ENCODE peak calls at places on chromosomes 3 and 15, in eight cellular contexts. J is progenitor cell of endocrine pancreas; I is stimulated activated CD4-positive, alpha-beta T cell treated with anti-CD3 and anti-CD28 coated beads, Interleukin-12 subunit alpha, Interleukin-12 subunit beta, amount 100 ng/mL, for 4 hours; H is renal cortical epithelial cell; K is activated CD8-positive, alpha-beta memory T cell treated with anti-CD3 and anti-CD28 coated beads for 1 hour; Q is NCI-H1417; S is cardiac fibroblast; B is A549. Y is an unnamed sample.

GRCh38 chr3:37492468-37492867 is 318.1 kb upstream of the LRRFIP2 start:
- DNase-seq in K (no peak), I (no peak), Q (no peak), B (no peak), S (no peak), H (no peak), J (no peak), Y (no peak)

GRCh38 chr3:194481103-194481502 is 5.7 kb downstream of the ATP13A3 start:
- DNase-seq in I (no peak), B (no peak), K (no peak), Q (no peak), J (no peak), H (peak), S (peak), Y (no peak)

GRCh38 chr3:190552969-190553759 is 39.3 kb downstream of the IL1RAP start:
- DNase-seq in H (no peak), Q (no peak), J (no peak), I (no peak), B (no peak), S (no peak), K (no peak), Y (no peak)

GRCh38 chr15:51401872-51402517 is 60.5 kb downstream of the GLDN start:
- DNase-seq in B (peak), J (peak), S (peak), Q (no peak), I (no peak), K (no peak), H (no peak), Y (no peak)

GRCh38 chr3:125403789-125404188 is 28.7 kb upstream of the ZNF148 start:
- DNase-seq in H (peak), J (no peak), Q (no peak), I (no peak), S (peak), K (no peak), B (no peak), Y (no peak)

GRCh38 chr3:62873672-62874397 is 1.4 kb downstream of the CADPS start:
- DNase-seq in B (peak), H (no peak), K (no peak), Q (peak), J (peak), I (no peak), S (no peak), Y (no peak)

GRCh38 chr3:176939022-176939817 is 258.1 kb downstream of the TBL1XR1 start:
- DNase-seq in K (no peak), Q (peak), B (peak), S (peak), I (no peak), H (peak), J (peak), Y (peak)

GRCh38 chr15:100131321-100132224 is 210.2 kb downstream of the ADAMTS17 start:
- DNase-seq in B (peak), H (no peak), J (no peak), S (peak), I (peak), Q (no peak), K (no peak), Y (no peak)

GRCh38 chr3:72261566-72262564 is 476.9 kb upstream of the PROK2 start:
- DNase-seq in S (no peak), B (no peak), J (no peak), H (no peak), I (no peak), Q (no peak), K (no peak), Y (no peak)

GRCh38 chr15:28961391-28961790 is 75.6 kb downstream of the APBA2 start:
- DNase-seq in K (no peak), Q (no peak), H (no peak), J (no peak), B (no peak), S (no peak), I (no peak), Y (no peak)

GRCh38 chr3:112470791-112471190 is 28.5 kb downstream of the BTLA start:
- DNase-seq in I (no peak), J (no peak), Q (no peak), H (peak), S (peak), K (no peak), B (no peak), Y (no peak)

GRCh38 chr3:119825820-119826219 is 43.9 kb downstream of the NR1I2 start:
- DNase-seq in I (no peak), S (no peak), B (no peak), H (no peak), K (no peak), Q (no peak), J (no peak), Y (no peak)

GRCh38 chr3:24018784-24019570 is 73.9 kb downstream of the NR1D2 start:
- DNase-seq in S (no peak), B (no peak), J (no peak), K (no peak), I (no peak), Q (no peak), H (peak), Y (no peak)

GRCh38 chr15:42059661-42060476 is 34.5 kb downstream of the PLA2G4D start:
- DNase-seq in B (peak), J (peak), S (peak), Q (peak), I (peak), K (peak), H (peak), Y (no peak)